ENCODE peak calls at places on chromosomes 11 and 22, in nine cellular contexts. H is CD8-positive, alpha-beta T cell; R is colonic mucosa; Y is A549; I is transverse colon; M is stomach; G is psoas muscle; Z is cardiac muscle cell; P is left ventricle myocardium inferior. C is an unnamed sample.

GRCh38 chr11:29734287-29734686 is 282.5 kb downstream of the KCNA4 start:
- DNase-seq in H (no peak), R (no peak), Y (no peak), I (no peak), M (no peak), G (no peak), Z (no peak), P (no peak), C (no peak)

GRCh38 chr11:35838071-35838470 is 105.8 kb upstream of the LDLRAD3 start:
- DNase-seq in H (no peak), R (no peak), Y (no peak), I (no peak), M (no peak), G (no peak), Z (no peak), P (no peak), C (no peak)

GRCh38 chr11:72641900-72642814 is 32.1 kb downstream of the PDE2A start:
- DNase-seq in H (peak), R (peak), Y (peak), I (peak), M (peak), G (peak), Z (peak), P (peak), C (peak)

GRCh38 chr11:99268895-99269294 is 248.1 kb downstream of the CNTN5 start:
- DNase-seq in H (no peak), R (no peak), Y (no peak), I (no peak), M (no peak), G (no peak), Z (peak), P (no peak), C (no peak)

GRCh38 chr11:57644748-57645715 is 4.7 kb downstream of the YPEL4 start:
- DNase-seq in H (peak), R (peak), Y (peak), I (peak), M (peak), G (peak), Z (peak), P (peak), C (peak)

GRCh38 chr11:15968461-15969130 is 387.8 kb downstream of the SOX6 start:
- DNase-seq in H (no peak), R (peak), Y (no peak), I (no peak), M (no peak), G (no peak), Z (no peak), P (no peak), C (no peak)

GRCh38 chr11:94132152-94132558 is 3.5 kb downstream of the PANX1 start:
- DNase-seq in H (no peak), R (no peak), Y (no peak), I (peak), M (no peak), G (peak), Z (no peak), P (no peak), C (no peak)

GRCh38 chr11:70481625-70482528 is 83.5 kb downstream of the CTTN start:
- DNase-seq in H (no peak), R (no peak), Y (peak), I (peak), M (peak), G (peak), Z (no peak), P (peak), C (peak)

GRCh38 chr11:2742611-2743426 is 43.0 kb upstream of the KCNQ1OT1 start:
- DNase-seq in H (no peak), R (no peak), Y (no peak), I (no peak), M (no peak), G (no peak), Z (no peak), P (peak), C (no peak)

GRCh38 chr11:120751550-120751949 is 240.0 kb downstream of the GRIK4 start:
- DNase-seq in H (no peak), R (no peak), Y (no peak), I (no peak), M (no peak), G (no peak), Z (no peak), P (no peak), C (no peak)

GRCh38 chr11:61972796-61973602 is 5.6 kb upstream of the FTH1 start:
- DNase-seq in H (no peak), R (peak), Y (peak), I (no peak), M (no peak), G (no peak), Z (no peak), P (no peak), C (peak)

GRCh38 chr22:39612811-39613548 is 42.4 kb downstream of the CACNA1I start:
- DNase-seq in H (peak), R (no peak), Y (no peak), I (no peak), M (no peak), G (no peak), Z (no peak), P (no peak), C (no peak)

GRCh38 chr11:125299061-125299616 is 134.6 kb downstream of the PKNOX2 start:
- DNase-seq in H (no peak), R (no peak), Y (no peak), I (no peak), M (no peak), G (no peak), Z (no peak), P (no peak), C (no peak)

GRCh38 chr11:67680701-67681472 is 6.5 kb upstream of the ALDH3B2 start:
- DNase-seq in H (no peak), R (no peak), Y (no peak), I (no peak), M (no peak), G (no peak), Z (no peak), P (no peak), C (no peak)

GRCh38 chr11:70498171-70498571 is 99.8 kb downstream of the CTTN start:
- DNase-seq in H (no peak), R (no peak), Y (no peak), I (no peak), M (no peak), G (no peak), Z (no peak), P (peak), C (peak)

GRCh38 chr11:77287615-77288273 is 13.7 kb downstream of the GDPD4 start:
- DNase-seq in H (no peak), R (no peak), Y (no peak), I (no peak), M (no peak), G (no peak), Z (no peak), P (no peak), C (no peak)

GRCh38 chr11:102643941-102644340 is 18.8 kb upstream of the MMP20 start:
- DNase-seq in H (no peak), R (no peak), Y (no peak), I (no peak), M (no peak), G (no peak), Z (no peak), P (no peak), C (no peak)

GRCh38 chr11:19756675-19757475 is 44.2 kb downstream of the NAV2 start:
- DNase-seq in H (no peak), R (no peak), Y (no peak), I (no peak), M (no peak), G (peak), Z (no peak), P (peak), C (no peak)

GRCh38 chr11:115215694-115216615 is 288.3 kb downstream of the CADM1 start:
- DNase-seq in H (no peak), R (no peak), Y (peak), I (no peak), M (no peak), G (no peak), Z (no peak), P (no peak), C (no peak)

GRCh38 chr11:94144233-94144632 is 15.6 kb downstream of the PANX1 start:
- DNase-seq in H (no peak), R (no peak), Y (no peak), I (no peak), M (no peak), G (no peak), Z (no peak), P (no peak), C (no peak)

GRCh38 chr11:123228489-123229163 is 33.6 kb upstream of the CLMP start:
- DNase-seq in H (no peak), R (no peak), Y (no peak), I (no peak), M (no peak), G (no peak), Z (peak), P (no peak), C (no peak)

GRCh38 chr11:134664447-134664846 is 252.4 kb upstream of the B3GAT1 start:
- DNase-seq in H (no peak), R (no peak), Y (no peak), I (no peak), M (peak), G (no peak), Z (no peak), P (no peak), C (no peak)

GRCh38 chr22:32852346-32853251 is 51.1 kb downstream of the TIMP3 start:
- DNase-seq in H (no peak), R (peak), Y (no peak), I (no peak), M (no peak), G (peak), Z (peak), P (peak), C (no peak)

GRCh38 chr11:27716216-27716615 is 16.0 kb upstream of the BDNF start:
- DNase-seq in H (no peak), R (no peak), Y (no peak), I (no peak), M (no peak), G (no peak), Z (no peak), P (no peak), C (no peak)

GRCh38 chr11:27718346-27718852 is 18.1 kb upstream of the BDNF start:
- DNase-seq in H (no peak), R (peak), Y (peak), I (peak), M (no peak), G (no peak), Z (peak), P (no peak), C (no peak)

GRCh38 chr11:27717801-27718229 is 17.6 kb upstream of the BDNF start:
- DNase-seq in H (no peak), R (no peak), Y (peak), I (no peak), M (no peak), G (no peak), Z (no peak), P (no peak), C (no peak)

GRCh38 chr11:27717377-27717776 is 17.1 kb upstream of the BDNF start:
- DNase-seq in H (no peak), R (no peak), Y (peak), I (no peak), M (no peak), G (no peak), Z (no peak), P (no peak), C (no peak)

DNA sequence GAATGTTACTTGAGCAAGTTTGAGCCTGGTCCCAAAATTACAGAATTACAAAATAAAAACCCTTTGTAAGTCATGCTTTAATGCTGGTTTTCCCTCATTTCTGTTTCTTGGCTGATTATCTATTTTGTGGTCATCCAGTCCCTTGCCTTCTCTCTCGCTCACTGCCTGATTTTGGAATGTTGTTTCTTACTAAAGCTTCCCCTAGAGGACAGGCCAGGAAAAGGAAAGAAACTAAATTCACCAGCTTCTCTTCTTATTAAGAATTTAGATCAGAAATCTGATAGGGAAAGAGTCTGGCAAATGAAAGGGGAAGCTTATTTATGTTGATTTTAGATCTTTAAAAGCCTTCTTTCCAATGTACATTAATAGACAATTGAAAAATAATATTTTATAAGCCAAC is 16.6 kb upstream of the BDNF start:
- DNase-seq in H (no peak), R (no peak), Y (no peak), I (no peak), M (no peak), G (no peak), Z (no peak), P (no peak), C (no peak)
- TF ChIP-seq CTCF in H (no peak), R (no peak), Y (no peak), I (no peak), M (no peak), G (no peak), Z (peak), P (no peak), C (no peak)

DNA sequence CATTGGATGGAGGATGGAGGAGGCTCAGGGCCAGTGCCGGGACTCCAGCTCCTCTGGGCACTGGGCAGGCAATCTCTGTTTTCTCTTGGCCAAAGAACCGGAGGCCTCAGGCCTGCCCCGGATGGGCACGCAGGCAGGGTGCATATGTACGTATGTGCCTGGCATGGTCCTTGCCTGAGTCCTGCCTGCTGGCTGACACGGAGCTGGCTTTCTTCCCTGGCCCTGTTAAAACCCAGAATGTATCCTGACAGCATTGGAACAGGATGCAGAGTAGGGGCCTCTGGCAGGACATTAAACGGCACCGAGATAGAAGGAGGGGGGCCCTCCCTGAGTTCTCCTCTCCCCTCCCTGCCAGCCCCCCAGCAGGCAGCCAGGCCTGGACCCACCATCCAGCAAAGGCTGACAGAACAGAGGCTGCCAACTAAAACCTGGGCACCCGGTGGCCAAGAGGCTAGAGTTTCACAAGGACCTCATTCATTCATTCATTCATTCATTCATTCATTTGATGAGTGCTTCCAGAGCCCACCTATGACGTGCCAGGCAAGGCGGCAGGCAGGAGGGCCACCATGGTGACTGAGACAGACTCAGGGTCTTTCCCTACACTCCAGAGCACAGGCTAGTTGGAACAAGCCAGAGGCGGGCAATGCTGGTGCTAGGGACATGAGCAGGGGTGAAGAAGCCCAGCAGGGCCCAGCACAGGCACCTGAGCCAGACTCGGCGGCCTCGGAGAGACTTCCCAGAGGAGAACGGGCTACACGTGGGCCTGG is 28.8 kb downstream of the FLRT1 start:
- DNase-seq in H (no peak), R (no peak), Y (no peak), I (no peak), M (no peak), G (no peak), Z (no peak), P (no peak), C (no peak)
- H3K4me3 ChIP-seq in H (no peak), R (no peak), Y (no peak), I (no peak), M (no peak), G (no peak), Z (no peak), P (no peak), C (no peak)

DNA sequence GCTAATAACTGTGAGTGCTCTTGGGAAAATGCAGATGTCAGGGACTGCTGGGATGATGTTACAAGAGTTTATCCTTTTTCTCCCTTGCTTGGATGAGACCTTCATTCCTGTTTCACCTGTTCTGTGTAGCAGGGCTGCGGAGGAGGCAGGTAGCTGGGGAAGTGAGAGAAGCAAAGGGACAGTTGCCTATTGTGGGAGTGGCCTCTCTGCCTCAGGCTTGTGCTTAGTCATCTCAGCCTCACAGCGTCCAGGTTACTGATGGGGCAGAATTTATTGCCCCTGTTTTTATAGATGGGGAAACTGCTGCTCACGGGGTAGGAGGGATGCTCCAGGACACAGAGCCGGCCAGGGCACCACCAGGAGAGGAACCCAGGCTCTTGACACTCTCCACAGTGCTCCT is 1.7 kb downstream of the STX3 start:
- DNase-seq in H (no peak), R (peak), Y (peak), I (peak), M (peak), G (no peak), Z (no peak), P (no peak), C (peak)
- H3K27ac ChIP-seq in H (no peak), R (peak), Y (peak), I (peak), M (peak), G (peak), Z (no peak), P (peak), C (peak)

GRCh38 chr22:47045691-47046410 is 283.4 kb downstream of the TBC1D22A start:
- DNase-seq in H (no peak), R (no peak), Y (no peak), I (no peak), M (no peak), G (no peak), Z (no peak), P (no peak), C (peak)

GRCh38 chr22:47044722-47045545 is 282.5 kb downstream of the TBC1D22A start:
- DNase-seq in H (no peak), R (no peak), Y (no peak), I (no peak), M (no peak), G (no peak), Z (no peak), P (no peak), C (peak)

GRCh38 chr22:47042861-47043496 is 280.5 kb downstream of the TBC1D22A start:
- DNase-seq in H (no peak), R (no peak), Y (no peak), I (no peak), M (no peak), G (no peak), Z (no peak), P (no peak), C (no peak)

GRCh38 chr22:47042116-47042825 is 279.8 kb downstream of the TBC1D22A start:
- DNase-seq in H (no peak), R (no peak), Y (no peak), I (no peak), M (no peak), G (no peak), Z (no peak), P (no peak), C (peak)

DNA sequence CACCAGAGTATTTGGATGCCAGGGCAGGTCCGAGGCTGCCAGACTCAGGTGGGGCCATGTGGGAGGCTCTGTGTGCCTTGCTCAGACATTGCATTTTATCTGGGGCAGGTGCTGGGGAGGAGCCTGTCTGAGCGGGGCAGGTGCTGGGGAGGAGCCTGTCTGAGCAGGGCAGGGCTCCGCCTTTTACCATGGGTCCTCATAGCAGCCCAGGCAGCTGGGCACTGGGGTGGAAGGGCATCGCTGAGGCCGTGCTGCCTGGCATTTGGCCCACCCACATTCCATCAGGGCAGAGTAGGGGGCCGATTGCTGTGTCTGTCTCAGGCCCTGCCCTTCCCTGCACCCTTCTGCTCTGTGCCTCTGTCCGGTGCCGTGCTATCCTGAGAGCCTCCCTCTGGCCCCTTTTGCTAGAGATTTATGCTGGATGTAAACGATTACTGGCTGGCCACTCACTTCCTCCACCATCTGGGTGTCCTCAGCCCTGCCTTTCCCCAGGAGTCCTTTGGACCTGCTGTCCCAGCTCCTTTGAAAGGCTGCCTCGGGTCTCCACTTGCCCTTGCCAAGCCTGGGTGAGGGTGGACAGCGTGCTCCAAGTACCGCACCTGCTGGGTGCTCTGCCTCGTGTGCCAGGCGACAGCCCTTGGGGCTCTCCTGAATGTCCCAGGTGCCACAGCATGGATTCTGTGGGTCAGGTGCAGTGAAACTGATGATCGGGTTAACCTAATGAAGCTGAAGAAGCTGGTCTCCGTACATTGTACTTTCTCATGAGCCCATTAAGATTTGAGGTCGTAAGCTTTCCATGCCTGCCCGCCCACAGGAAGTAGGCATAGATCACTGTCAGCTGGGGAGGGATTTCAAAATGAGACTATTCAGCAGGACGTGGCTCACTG is 281.6 kb downstream of the TBC1D22A start:
- DNase-seq in H (no peak), R (peak), Y (no peak), I (peak), M (peak), G (no peak), Z (no peak), P (no peak), C (peak)
- TF ChIP-seq CTCF in H (no peak), R (no peak), Y (no peak), I (no peak), M (no peak), G (no peak), Z (no peak), P (no peak), C (no peak)

DNA sequence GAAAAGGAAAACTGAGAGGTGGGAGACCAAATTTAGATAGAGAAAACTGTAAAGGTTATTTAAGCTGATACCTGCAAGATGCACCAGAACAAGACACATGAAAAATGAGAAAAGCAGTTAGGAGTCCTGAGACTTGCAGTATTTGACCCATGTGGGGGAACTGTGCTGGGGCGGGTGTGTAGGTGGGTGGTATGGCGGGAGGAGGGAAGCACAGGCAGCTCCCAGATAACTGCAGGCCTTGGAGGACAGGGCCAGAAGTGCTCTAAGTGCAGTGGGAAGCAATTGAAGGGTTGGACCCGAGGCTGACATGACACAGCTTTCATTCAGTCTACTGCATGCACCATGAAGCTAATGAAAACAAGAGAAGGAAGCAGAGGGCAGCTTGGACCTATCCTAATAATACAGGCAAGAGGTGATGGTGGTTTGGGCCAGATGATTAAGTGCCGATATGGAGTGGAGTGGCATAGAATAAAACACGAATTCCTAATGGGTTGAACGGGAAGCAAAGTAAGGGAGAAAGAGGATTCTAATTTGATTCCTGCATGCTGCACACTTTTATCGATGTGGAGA is 48.0 kb upstream of the ANO3 start:
- DNase-seq in H (no peak), R (no peak), Y (no peak), I (no peak), M (no peak), G (no peak), Z (peak), P (no peak), C (no peak)
- H3K4me3 ChIP-seq in H (no peak), R (no peak), Y (peak), I (no peak), M (no peak), G (no peak), Z (no peak), P (peak), C (peak)

DNA sequence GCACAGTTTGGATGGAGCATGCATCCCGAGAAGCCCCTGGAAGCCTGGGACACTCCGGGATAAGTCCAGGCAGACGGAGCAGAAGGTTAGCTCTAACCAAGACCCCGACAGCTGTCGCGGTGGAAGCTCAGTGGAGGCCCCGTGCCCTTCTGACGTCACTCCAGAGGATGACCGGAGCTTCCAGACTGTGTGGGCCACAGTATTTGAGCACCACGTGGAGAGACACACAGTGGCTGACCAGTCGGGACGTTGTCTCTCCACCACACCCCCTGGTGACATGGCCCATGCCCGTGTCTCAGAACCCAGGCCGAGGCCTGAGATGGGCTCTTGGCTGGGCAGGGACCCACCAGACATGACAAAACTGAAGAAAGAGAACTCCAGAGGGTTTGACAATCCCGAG is 86.3 kb downstream of the KIAA1671 start:
- DNase-seq in H (no peak), R (no peak), Y (no peak), I (no peak), M (no peak), G (no peak), Z (no peak), P (no peak), C (no peak)
- H3K27ac ChIP-seq in H (no peak), R (no peak), Y (no peak), I (no peak), M (no peak), G (no peak), Z (no peak), P (no peak), C (no peak)

C was measured in left lung.